ENCODE peak calls at places on chromosome 21, in ten cellular contexts. Y is ascending aorta; Q is CD4-positive, alpha-beta T cell; Z is GM13976; K is cardiac muscle cell; I is MCF 10A; B is dorsolateral prefrontal cortex; W is GM12864; X is heart right ventricle; G is hepatocyte. N is an unnamed sample.

GRCh38 chr21:38680401-38680800 is 125.3 kb upstream of the ETS2 start:
- DNase-seq in Z (no peak), I (no peak), W (no peak), Y (no peak), X (no peak), K (peak), Q (no peak), G (no peak), B (no peak), N (no peak)

GRCh38 chr21:36459098-36459497 is 20.8 kb downstream of the CLDN14 start:
- DNase-seq in Y (no peak), Z (no peak), K (no peak), W (no peak), I (no peak), B (no peak), Q (no peak), X (no peak), G (no peak), N (no peak)

GRCh38 chr21:27047331-27048314 is 80.7 kb upstream of the ADAMTS5 start:
- DNase-seq in Z (no peak), Y (no peak), Q (no peak), G (peak), W (no peak), I (peak), B (no peak), K (no peak), X (no peak), N (no peak)

GRCh38 chr21:32940079-32941014 is 85.4 kb upstream of the OLIG2 start:
- DNase-seq in I (peak), X (no peak), W (no peak), Z (peak), G (peak), Q (peak), K (peak), B (peak), Y (no peak), N (peak)

GRCh38 chr21:43352568-43353281 is 74.2 kb downstream of the SIK1 start:
- DNase-seq in G (no peak), Z (peak), Y (no peak), K (no peak), I (peak), Q (no peak), X (no peak), W (peak), B (no peak), N (no peak)

GRCh38 chr21:42570362-42570761 is 56.7 kb downstream of the SLC37A1 start:
- DNase-seq in X (no peak), K (no peak), I (no peak), Z (no peak), W (no peak), B (peak), Y (no peak), G (no peak), Q (no peak), N (no peak)

GRCh38 chr21:43624343-43624742 is 34.9 kb downstream of the HSF2BP start:
- DNase-seq in K (no peak), W (no peak), Q (no peak), B (no peak), I (no peak), Z (peak), G (no peak), X (no peak), Y (no peak), N (no peak)

GRCh38 chr21:26842976-26843911 is 2.0 kb downstream of the ADAMTS1 start:
- DNase-seq in I (peak), W (no peak), X (peak), Q (no peak), Y (peak), G (peak), K (peak), Z (no peak), B (peak), N (peak)

GRCh38 chr21:41902946-41903345 is 23.8 kb upstream of the PRDM15 start:
- DNase-seq in G (no peak), I (no peak), B (no peak), K (no peak), Y (no peak), W (no peak), Z (no peak), X (no peak), Q (no peak), N (no peak)

GRCh38 chr21:33368124-33368523 is 35.1 kb upstream of the IFNGR2 start:
- DNase-seq in Q (no peak), X (no peak), W (no peak), Y (no peak), K (no peak), Z (no peak), G (no peak), B (no peak), I (no peak), N (no peak)

GRCh38 chr21:40049031-40049958 is 182.1 kb downstream of the PCP4 start:
- DNase-seq in B (no peak), Q (no peak), Y (peak), Z (no peak), I (peak), G (peak), X (no peak), W (no peak), K (no peak), N (no peak)

GRCh38 chr21:35933466-35933865 is 126.9 kb downstream of the SETD4 start:
- DNase-seq in K (peak), W (no peak), Z (no peak), I (peak), Q (no peak), B (no peak), G (peak), Y (peak), X (peak), N (no peak)

GRCh38 chr21:42845296-42845965 is 33.9 kb downstream of the WDR4 start:
- DNase-seq in I (no peak), B (peak), G (no peak), Q (no peak), X (peak), Y (no peak), W (no peak), Z (no peak), K (no peak), N (no peak)

GRCh38 chr21:41610042-41610839 is 102.3 kb upstream of the TMPRSS2 start:
- DNase-seq in K (peak), G (peak), Y (no peak), Z (peak), X (peak), Q (no peak), W (no peak), B (peak), I (peak), N (peak)

GRCh38 chr21:33587792-33588484 is 546 bp downstream of the DONSON start:
- DNase-seq in K (peak), Q (peak), B (no peak), G (peak), X (peak), I (peak), Y (no peak), Z (peak), W (no peak), N (peak)

DNA sequence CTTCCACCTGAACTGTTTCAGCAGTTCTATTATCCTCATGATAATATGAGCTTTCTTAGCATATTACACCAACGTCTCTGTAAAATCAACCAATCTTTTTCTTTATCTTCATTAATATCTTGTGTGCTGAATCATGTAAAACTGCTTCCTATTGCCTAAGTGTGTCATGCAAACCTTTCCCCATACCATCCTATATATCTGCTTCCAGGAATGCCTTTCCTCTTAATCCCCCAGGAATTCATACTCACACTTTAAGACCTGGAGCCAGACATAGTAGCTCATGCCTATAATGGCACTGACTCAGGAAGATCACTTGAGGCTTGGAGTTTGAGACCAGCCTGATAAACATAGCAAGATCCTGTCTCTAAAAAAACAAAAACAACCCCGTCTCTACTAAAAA is 183.9 kb downstream of the NRIP1 start:
- DNase-seq in Z (no peak), W (no peak), X (no peak), Y (no peak), G (no peak), I (peak), K (peak), B (no peak), Q (no peak), N (no peak)
- TF ChIP-seq CTCF in Z (no peak), W (no peak), X (no peak), Y (no peak), G (no peak), I (no peak), K (no peak), B (no peak), Q (no peak), N (no peak)

DNA sequence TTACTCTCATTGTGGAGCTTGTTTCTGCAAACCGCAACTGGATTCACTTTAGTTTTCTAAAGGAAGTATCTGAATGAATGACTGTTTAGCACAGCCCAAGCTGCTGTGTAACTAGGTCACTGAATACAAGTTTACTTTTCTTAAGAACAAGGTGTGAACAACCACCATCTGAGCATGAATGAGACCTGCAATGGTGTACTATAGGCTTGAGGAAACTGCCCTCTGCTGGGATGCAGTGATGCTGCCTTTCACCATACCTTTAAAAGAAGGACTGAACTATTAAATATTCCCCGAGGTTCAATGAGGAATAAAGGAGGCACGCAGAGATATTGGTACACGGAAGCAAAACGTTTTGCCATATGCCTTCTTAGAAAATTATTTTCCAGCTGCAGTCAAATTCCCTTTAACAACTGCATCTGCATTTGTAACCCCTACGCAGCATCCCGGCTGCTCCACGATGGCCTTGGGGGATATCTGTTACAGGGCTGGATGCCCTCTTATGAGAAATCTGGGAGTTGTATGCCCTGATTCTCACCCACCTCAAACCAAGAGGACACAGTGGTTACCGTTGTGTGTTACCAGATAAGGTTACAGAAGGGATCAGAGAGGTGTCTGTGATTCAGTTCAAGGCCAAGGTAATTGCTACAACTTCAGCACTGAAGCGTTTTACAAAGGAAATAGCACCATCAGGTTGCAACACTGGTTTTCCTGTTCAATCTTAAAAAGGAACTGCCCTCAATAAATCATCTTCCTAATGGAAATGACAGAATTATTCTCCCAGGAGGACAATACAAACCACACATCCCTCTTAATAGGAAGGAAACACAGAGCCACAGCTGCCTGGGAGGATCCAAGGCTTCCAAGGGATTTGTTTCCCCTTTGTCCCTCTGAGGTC is 470.5 kb downstream of the LTN1 start:
- DNase-seq in I (peak), X (no peak), W (no peak), G (peak), B (no peak), K (peak), Y (no peak), Q (no peak), Z (no peak), N (no peak)
- TF ChIP-seq CTCF in I (no peak), X (peak), W (peak), G (peak), B (peak), K (peak), Y (no peak), Q (no peak), Z (no peak), N (peak)

GRCh38 chr21:45011911-45012660 is 62.3 kb upstream of the ADARB1 start:
- DNase-seq in X (peak), W (no peak), K (peak), G (peak), Q (no peak), I (peak), B (no peak), Z (no peak), Y (no peak), N (peak)
- TF ChIP-seq CTCF in X (no peak), W (no peak), K (peak), G (peak), Q (no peak), I (no peak), B (no peak), Z (no peak), Y (no peak), N (no peak)

GRCh38 chr21:46458315-46459023 is at the start of gene DIP2A:
- DNase-seq in W (peak), Q (peak), G (peak), X (peak), B (peak), Z (peak), Y (peak), I (peak), K (peak), N (peak)
- TF ChIP-seq CTCF in W (no peak), Q (no peak), G (no peak), X (no peak), B (no peak), Z (peak), Y (peak), I (no peak), K (peak), N (peak)

DNA sequence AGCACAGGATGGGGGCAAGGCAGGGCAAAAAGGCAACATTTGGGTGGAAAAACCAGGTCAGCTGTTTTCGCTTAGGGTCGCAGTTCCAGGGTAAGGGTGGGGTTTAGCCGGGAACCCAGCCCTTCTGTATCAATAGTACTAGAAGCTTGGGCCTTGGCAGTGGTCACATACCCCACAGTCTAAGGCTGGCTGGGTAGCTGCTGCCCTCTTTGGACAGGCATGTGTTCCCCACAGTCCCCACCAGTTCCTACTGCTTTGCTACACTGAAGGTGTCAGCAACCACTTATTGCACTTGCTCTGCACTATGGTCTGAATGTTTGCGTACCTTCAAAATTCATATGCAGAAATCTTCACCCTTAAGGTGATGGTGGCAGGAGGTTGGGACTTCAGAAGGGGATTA is 349.8 kb downstream of the LTN1 start:
- DNase-seq in I (no peak), B (no peak), Q (no peak), Y (no peak), X (no peak), Z (no peak), W (no peak), G (no peak), K (no peak), N (no peak)
- TF ChIP-seq CTCF in I (no peak), B (no peak), Q (no peak), Y (no peak), X (no peak), Z (no peak), W (no peak), G (no peak), K (no peak), N (no peak)

DNA sequence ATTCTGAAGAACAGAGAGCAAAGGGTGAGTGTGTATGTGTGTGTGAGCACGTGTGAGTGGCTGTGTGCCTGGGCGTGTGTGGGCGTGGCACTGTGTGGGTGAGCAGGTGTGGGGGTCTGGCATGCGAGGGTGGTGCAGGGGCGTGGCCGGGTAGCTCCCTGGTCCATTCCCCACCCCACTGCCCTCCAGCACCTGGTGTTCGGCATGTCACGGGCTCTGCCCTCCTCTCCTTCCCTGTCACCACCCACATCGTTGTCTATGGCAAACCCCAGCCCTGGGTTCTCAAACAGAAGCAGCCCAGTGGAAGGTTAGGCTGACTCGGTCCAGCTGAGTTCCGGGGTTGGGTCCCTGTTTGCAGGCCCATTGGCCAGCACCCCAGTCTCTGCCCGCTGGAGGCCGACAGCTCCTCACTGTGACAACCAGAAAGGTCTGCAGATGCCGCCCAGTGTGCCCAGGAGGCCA is 39.8 kb downstream of the UBE2G2 start:
- DNase-seq in Z (no peak), K (no peak), B (no peak), W (no peak), Y (no peak), G (no peak), Q (no peak), I (no peak), X (no peak), N (no peak)
- TF ChIP-seq CTCF in Z (no peak), K (no peak), B (no peak), W (no peak), Y (no peak), G (no peak), Q (peak), I (no peak), X (no peak), N (no peak)